ENCODE peak calls at places on chromosomes 6 and 20, in ten cellular contexts. X is hepatocyte; K is CD8-positive, alpha-beta T cell; H is spleen; W is mesendoderm; L is H9; V is transverse colon; J is A673; B is H1; P is tibial nerve. E is an unnamed sample.

GRCh38 chr20:10093087-10093591 is 58.4 kb downstream of the ANKEF1 start:
- DNase-seq in P (no peak), K (no peak), B (no peak), X (peak), W (peak), H (no peak), L (no peak), V (no peak), J (no peak), E (no peak)

GRCh38 chr6:139863356-139863755 is 488.9 kb upstream of the CITED2 start:
- DNase-seq in W (no peak), L (no peak), J (no peak), K (no peak), B (no peak), V (no peak), H (no peak), X (no peak), P (no peak), E (no peak)

GRCh38 chr6:117352466-117353081 is 73.2 kb downstream of the ROS1 start:
- DNase-seq in B (no peak), P (no peak), W (peak), V (no peak), L (no peak), J (peak), K (no peak), H (no peak), X (peak), E (no peak)

GRCh38 chr6:43047998-43048397 is 5.7 kb downstream of the CUL7 start:
- DNase-seq in J (no peak), W (no peak), X (no peak), H (no peak), B (no peak), V (no peak), P (no peak), L (peak), K (no peak), E (no peak)

GRCh38 chr6:113375950-113376846 is 480.9 kb upstream of the MARCKS start:
- DNase-seq in V (no peak), K (peak), W (peak), X (no peak), J (peak), L (no peak), H (no peak), B (no peak), P (no peak), E (no peak)

GRCh38 chr6:84492246-84493135 is 265.0 kb upstream of the CEP162 start:
- DNase-seq in P (no peak), J (no peak), W (no peak), H (no peak), V (no peak), X (peak), L (no peak), K (no peak), B (no peak), E (no peak)

GRCh38 chr6:16591681-16592549 is 169.3 kb downstream of the ATXN1 start:
- DNase-seq in H (no peak), L (no peak), K (no peak), B (no peak), P (no peak), W (no peak), V (no peak), J (peak), X (no peak), E (no peak)

GRCh38 chr20:61839912-61840441 is 225.7 kb downstream of the TAF4 start:
- DNase-seq in B (no peak), J (no peak), X (no peak), H (peak), V (no peak), L (no peak), K (no peak), P (no peak), W (no peak), E (no peak)

GRCh38 chr6:108966855-108967755 is 118.9 kb downstream of the ARMC2 start:
- DNase-seq in L (peak), B (no peak), P (no peak), V (no peak), H (peak), W (peak), X (peak), K (peak), J (peak), E (no peak)

GRCh38 chr6:167474171-167474570 is 149.3 kb downstream of the TTLL2 start:
- DNase-seq in P (no peak), J (no peak), X (no peak), K (no peak), B (no peak), V (no peak), W (no peak), H (no peak), L (no peak), E (no peak)

GRCh38 chr20:19976595-19977372 is 40.4 kb upstream of the NAA20 start:
- DNase-seq in B (peak), H (no peak), V (no peak), W (peak), J (no peak), K (no peak), X (peak), L (no peak), P (peak), E (peak)

GRCh38 chr6:81171991-81172740 is 580.3 kb downstream of the TENT5A start:
- DNase-seq in J (no peak), X (no peak), K (no peak), P (peak), L (no peak), V (no peak), B (no peak), H (no peak), W (peak), E (peak)

GRCh38 chr6:43647613-43648012 is 2.8 kb downstream of the RSPH9 start:
- DNase-seq in B (no peak), H (no peak), V (no peak), K (no peak), L (no peak), X (no peak), J (no peak), W (no peak), P (no peak), E (no peak)

GRCh38 chr6:2817778-2818443 is 23.8 kb downstream of the SERPINB1 start:
- DNase-seq in J (no peak), K (no peak), W (no peak), X (no peak), B (no peak), H (no peak), V (no peak), P (no peak), L (no peak), E (no peak)

GRCh38 chr6:164889980-164890379 is 419.4 kb downstream of the C6orf118 start:
- DNase-seq in L (no peak), H (no peak), J (no peak), P (no peak), X (no peak), W (no peak), K (no peak), V (no peak), B (no peak), E (no peak)

GRCh38 chr6:42099340-42100028 is 42.9 kb downstream of the C6orf132 start:
- DNase-seq in K (no peak), X (peak), J (no peak), W (no peak), V (peak), H (no peak), L (no peak), B (no peak), P (no peak), E (no peak)

GRCh38 chr6:90374201-90374600 is 77.6 kb upstream of the BACH2 start:
- DNase-seq in W (no peak), P (no peak), X (no peak), J (no peak), K (no peak), V (no peak), B (no peak), L (no peak), H (no peak), E (no peak)

GRCh38 chr20:46132705-46133120 is 14.6 kb downstream of the CD40 start:
- DNase-seq in K (peak), J (peak), H (peak), L (peak), V (peak), P (peak), X (peak), B (peak), W (peak), E (peak)

GRCh38 chr20:18778993-18779392 is 34.6 kb upstream of the SCP2D1 start:
- DNase-seq in J (no peak), L (peak), W (peak), P (no peak), X (no peak), H (no peak), K (no peak), V (no peak), B (no peak), E (no peak)

DNA sequence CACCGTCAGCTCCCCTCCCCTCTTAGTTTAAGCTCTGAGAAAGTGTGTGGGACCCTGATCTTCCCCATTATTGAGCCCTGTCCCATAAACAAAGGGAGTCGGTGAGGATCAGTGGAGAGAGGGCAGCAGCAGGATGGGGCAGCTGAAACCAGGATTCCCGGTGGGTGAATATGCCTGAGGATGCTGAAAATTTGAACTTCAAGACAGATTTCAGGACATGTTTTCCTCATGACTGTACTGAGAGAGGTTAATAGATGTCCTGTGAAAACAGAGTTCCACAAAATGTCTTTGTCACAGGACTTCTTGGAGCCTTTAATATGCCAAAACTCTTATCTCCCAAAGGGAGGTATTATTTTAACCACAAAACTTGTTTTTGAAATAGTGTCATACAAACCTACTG is 53.5 kb upstream of the SLC22A16 start:
- DNase-seq in P (no peak), B (no peak), H (no peak), L (no peak), J (no peak), W (no peak), V (no peak), X (no peak), K (no peak), E (no peak)
- H3K27ac ChIP-seq in P (peak), B (no peak), H (no peak), L (no peak), J (no peak), W (no peak), V (no peak), X (no peak), K (no peak), E (no peak)

DNA sequence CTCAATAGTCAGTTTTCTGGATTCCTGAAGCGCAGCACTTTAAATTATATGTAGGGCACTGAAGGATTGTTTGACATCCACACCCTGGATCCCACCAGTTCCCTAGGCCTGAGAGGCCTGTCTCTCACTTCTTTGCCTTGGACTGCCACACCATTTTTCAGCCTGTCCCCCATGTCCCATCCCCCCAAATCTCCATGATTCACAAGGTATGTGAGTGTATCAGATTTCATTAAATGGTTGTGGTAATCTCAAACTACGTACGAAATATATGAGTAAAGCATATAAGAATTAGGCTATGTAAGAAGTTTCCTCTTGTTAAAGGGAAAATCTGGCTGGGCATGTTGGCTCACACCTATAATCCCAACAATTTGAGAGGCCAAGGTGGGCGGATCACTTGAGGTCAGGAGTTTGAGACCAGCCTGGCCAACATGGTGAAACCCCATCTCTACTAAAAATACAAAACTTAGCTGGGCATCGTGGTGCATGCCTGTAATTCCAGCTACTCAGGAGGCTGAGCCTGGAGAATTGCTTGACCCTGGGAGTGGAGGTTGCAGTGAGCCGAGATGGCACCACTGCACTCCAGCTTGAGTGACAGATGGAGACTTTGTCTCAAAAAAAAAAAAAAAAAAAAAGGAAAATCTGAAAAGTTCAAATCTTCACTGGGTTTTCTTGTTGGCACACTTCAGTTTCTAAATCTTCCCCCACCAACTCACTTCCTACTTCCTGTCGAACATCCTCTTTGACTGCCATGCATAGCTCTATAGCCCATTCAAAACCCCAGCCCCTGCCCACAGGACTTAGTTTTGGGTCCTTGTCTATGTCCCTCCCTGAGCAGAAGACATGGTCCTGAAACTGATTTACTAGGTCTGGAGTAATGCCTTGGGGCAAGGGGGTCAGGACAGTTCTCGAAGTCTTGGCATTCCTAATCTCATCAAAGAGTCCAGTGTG is 97.3 kb upstream of the SHLD1 start:
- DNase-seq in X (no peak), L (no peak), J (no peak), V (no peak), B (no peak), P (no peak), K (no peak), W (no peak), H (no peak), E (no peak)
- H3K27ac ChIP-seq in X (peak), L (no peak), J (no peak), V (peak), B (no peak), P (peak), K (no peak), W (no peak), H (peak), E (no peak)

DNA sequence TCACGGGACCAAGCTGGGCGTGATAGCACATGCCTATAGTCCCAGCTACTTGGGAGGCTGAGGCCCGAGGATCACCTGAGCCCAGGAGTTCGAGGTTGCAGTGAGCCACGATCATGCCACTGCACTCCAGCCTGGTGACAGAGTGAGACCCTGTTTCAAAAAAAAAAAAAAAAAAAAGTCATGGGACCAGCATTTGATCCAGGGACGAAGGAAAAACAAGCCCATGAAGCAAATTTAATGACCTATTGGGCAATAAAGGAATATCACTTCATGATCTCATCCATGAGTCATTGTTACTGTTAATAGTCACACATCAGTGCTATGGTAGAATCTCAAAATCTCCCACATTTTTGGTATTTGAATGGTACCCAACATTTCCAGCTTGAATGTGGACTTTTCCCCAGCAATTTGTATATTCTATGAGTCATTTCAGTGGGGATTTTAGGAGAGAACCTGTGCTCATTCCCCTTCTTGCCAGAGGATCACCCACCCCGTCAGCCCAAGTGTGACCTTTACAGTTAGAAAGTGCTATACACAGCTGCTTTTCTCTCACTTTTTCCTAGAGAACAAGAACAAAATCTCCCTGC is 8.5 kb upstream of the SOD2 start:
- DNase-seq in B (no peak), W (no peak), K (no peak), V (no peak), X (peak), H (no peak), J (no peak), L (no peak), P (no peak), E (peak)
- H3K27ac ChIP-seq in B (no peak), W (no peak), K (no peak), V (peak), X (peak), H (no peak), J (no peak), L (no peak), P (peak), E (peak)

GRCh38 chr6:12294851-12295536 is 4.8 kb downstream of the EDN1 start:
- DNase-seq in V (no peak), L (no peak), J (no peak), P (no peak), W (no peak), H (no peak), B (no peak), K (no peak), X (no peak), E (no peak)

GRCh38 chr6:12293931-12294800 is 4.0 kb downstream of the EDN1 start:
- DNase-seq in P (no peak), H (no peak), K (no peak), W (no peak), X (no peak), L (no peak), B (no peak), J (no peak), V (no peak), E (no peak)

GRCh38 chr6:12291083-12291784 is 1.1 kb downstream of the EDN1 start:
- DNase-seq in H (no peak), V (no peak), L (no peak), K (no peak), B (no peak), P (no peak), J (no peak), W (no peak), X (no peak), E (no peak)

GRCh38 chr6:12291785-12292604 is 1.8 kb downstream of the EDN1 start:
- DNase-seq in X (peak), W (peak), V (peak), K (no peak), B (peak), P (no peak), J (no peak), H (peak), L (peak), E (no peak)

GRCh38 chr6:12293234-12293930 is 3.2 kb downstream of the EDN1 start:
- DNase-seq in K (no peak), V (no peak), W (no peak), X (no peak), L (no peak), P (no peak), J (no peak), H (no peak), B (no peak), E (no peak)
- H3K27ac ChIP-seq in K (no peak), V (no peak), W (no peak), X (peak), L (no peak), P (peak), J (no peak), H (no peak), B (no peak), E (no peak)

E was measured in sigmoid colon.